ENCODE peak calls at places on chromosomes 7 and 10, in nine cellular contexts. One of them, this sample, is unnamed.

GRCh38 chr10:47026301-47027107 is 115.3 kb downstream of the PTPN20 start:
- DNase-seq in MCF 10A: no peak
- DNase-seq in GM03348: no peak
- DNase-seq in effector memory CD8-positive, alpha-beta T cell: no peak
- DNase-seq in fibroblast of the aortic adventitia: no peak
- DNase-seq in stimulated activated CD8-positive, alpha-beta memory T cell treated with anti-CD3 and anti-CD28 coated beads, Interleukin-7, amount 100 ng/mL, for 48 hours: no peak
- DNase-seq in substantia nigra: no peak
- DNase-seq in B cell: no peak
- DNase-seq in hepatocyte: no peak
- DNase-seq in this sample: no peak

GRCh38 chr10:44392420-44392819 is 7.5 kb upstream of the CXCL12 start:
- DNase-seq in MCF 10A: no peak
- DNase-seq in GM03348: no peak
- DNase-seq in effector memory CD8-positive, alpha-beta T cell: no peak
- DNase-seq in fibroblast of the aortic adventitia: no peak
- DNase-seq in stimulated activated CD8-positive, alpha-beta memory T cell treated with anti-CD3 and anti-CD28 coated beads, Interleukin-7, amount 100 ng/mL, for 48 hours: no peak
- DNase-seq in substantia nigra: no peak
- DNase-seq in B cell: no peak
- DNase-seq in hepatocyte: no peak
- DNase-seq in this sample: no peak

GRCh38 chr10:125448596-125448995 is 234.4 kb downstream of the TEX36 start:
- DNase-seq in MCF 10A: peak
- DNase-seq in GM03348: peak
- DNase-seq in effector memory CD8-positive, alpha-beta T cell: no peak
- DNase-seq in fibroblast of the aortic adventitia: peak
- DNase-seq in stimulated activated CD8-positive, alpha-beta memory T cell treated with anti-CD3 and anti-CD28 coated beads, Interleukin-7, amount 100 ng/mL, for 48 hours: no peak
- DNase-seq in substantia nigra: no peak
- DNase-seq in B cell: no peak
- DNase-seq in hepatocyte: peak
- DNase-seq in this sample: no peak

GRCh38 chr7:55260171-55260570 is 105.0 kb upstream of the LANCL2 start:
- DNase-seq in MCF 10A: no peak
- DNase-seq in GM03348: no peak
- DNase-seq in effector memory CD8-positive, alpha-beta T cell: no peak
- DNase-seq in fibroblast of the aortic adventitia: no peak
- DNase-seq in stimulated activated CD8-positive, alpha-beta memory T cell treated with anti-CD3 and anti-CD28 coated beads, Interleukin-7, amount 100 ng/mL, for 48 hours: no peak
- DNase-seq in substantia nigra: no peak
- DNase-seq in B cell: no peak
- DNase-seq in hepatocyte: no peak
- DNase-seq in this sample: no peak

GRCh38 chr7:54632696-54633095 is 90.5 kb downstream of the VSTM2A start:
- DNase-seq in MCF 10A: no peak
- DNase-seq in GM03348: no peak
- DNase-seq in effector memory CD8-positive, alpha-beta T cell: no peak
- DNase-seq in fibroblast of the aortic adventitia: no peak
- DNase-seq in stimulated activated CD8-positive, alpha-beta memory T cell treated with anti-CD3 and anti-CD28 coated beads, Interleukin-7, amount 100 ng/mL, for 48 hours: no peak
- DNase-seq in substantia nigra: no peak
- DNase-seq in B cell: no peak
- DNase-seq in hepatocyte: peak
- DNase-seq in this sample: no peak

GRCh38 chr7:46908770-46909169 is 673.1 kb downstream of the TNS3 start:
- DNase-seq in MCF 10A: peak
- DNase-seq in GM03348: peak
- DNase-seq in effector memory CD8-positive, alpha-beta T cell: no peak
- DNase-seq in fibroblast of the aortic adventitia: peak
- DNase-seq in stimulated activated CD8-positive, alpha-beta memory T cell treated with anti-CD3 and anti-CD28 coated beads, Interleukin-7, amount 100 ng/mL, for 48 hours: no peak
- DNase-seq in substantia nigra: no peak
- DNase-seq in B cell: no peak
- DNase-seq in hepatocyte: no peak
- DNase-seq in this sample: no peak

GRCh38 chr7:5283421-5284303 is 919 bp downstream of the SLC29A4 start:
- DNase-seq in MCF 10A: no peak
- DNase-seq in GM03348: no peak
- DNase-seq in effector memory CD8-positive, alpha-beta T cell: no peak
- DNase-seq in fibroblast of the aortic adventitia: no peak
- DNase-seq in stimulated activated CD8-positive, alpha-beta memory T cell treated with anti-CD3 and anti-CD28 coated beads, Interleukin-7, amount 100 ng/mL, for 48 hours: no peak
- DNase-seq in substantia nigra: no peak
- DNase-seq in B cell: no peak
- DNase-seq in hepatocyte: no peak
- DNase-seq in this sample: no peak

GRCh38 chr10:84140036-84140379 is 699 bp downstream of the GHITM start:
- DNase-seq in MCF 10A: peak
- DNase-seq in GM03348: peak
- DNase-seq in effector memory CD8-positive, alpha-beta T cell: no peak
- DNase-seq in fibroblast of the aortic adventitia: peak
- DNase-seq in stimulated activated CD8-positive, alpha-beta memory T cell treated with anti-CD3 and anti-CD28 coated beads, Interleukin-7, amount 100 ng/mL, for 48 hours: no peak
- DNase-seq in substantia nigra: no peak
- DNase-seq in B cell: no peak
- DNase-seq in hepatocyte: peak
- DNase-seq in this sample: no peak

GRCh38 chr10:121536271-121536918 is 61.8 kb downstream of the FGFR2 start:
- DNase-seq in MCF 10A: peak
- DNase-seq in GM03348: no peak
- DNase-seq in effector memory CD8-positive, alpha-beta T cell: no peak
- DNase-seq in fibroblast of the aortic adventitia: no peak
- DNase-seq in stimulated activated CD8-positive, alpha-beta memory T cell treated with anti-CD3 and anti-CD28 coated beads, Interleukin-7, amount 100 ng/mL, for 48 hours: no peak
- DNase-seq in substantia nigra: peak
- DNase-seq in B cell: no peak
- DNase-seq in hepatocyte: no peak
- DNase-seq in this sample: no peak

GRCh38 chr7:9250876-9251275 is 817.5 kb downstream of the NXPH1 start:
- DNase-seq in MCF 10A: no peak
- DNase-seq in GM03348: no peak
- DNase-seq in effector memory CD8-positive, alpha-beta T cell: no peak
- DNase-seq in fibroblast of the aortic adventitia: no peak
- DNase-seq in stimulated activated CD8-positive, alpha-beta memory T cell treated with anti-CD3 and anti-CD28 coated beads, Interleukin-7, amount 100 ng/mL, for 48 hours: no peak
- DNase-seq in substantia nigra: no peak
- DNase-seq in B cell: no peak
- DNase-seq in hepatocyte: no peak
- DNase-seq in this sample: no peak

GRCh38 chr10:31728698-31729224 is 199.9 kb downstream of the ARHGAP12 start:
- DNase-seq in MCF 10A: no peak
- DNase-seq in GM03348: no peak
- DNase-seq in effector memory CD8-positive, alpha-beta T cell: no peak
- DNase-seq in fibroblast of the aortic adventitia: no peak
- DNase-seq in stimulated activated CD8-positive, alpha-beta memory T cell treated with anti-CD3 and anti-CD28 coated beads, Interleukin-7, amount 100 ng/mL, for 48 hours: no peak
- DNase-seq in substantia nigra: no peak
- DNase-seq in B cell: no peak
- DNase-seq in hepatocyte: no peak
- DNase-seq in this sample: no peak

GRCh38 chr10:29141761-29142160 is 147.1 kb upstream of the LYZL1 start:
- DNase-seq in MCF 10A: no peak
- DNase-seq in GM03348: peak
- DNase-seq in effector memory CD8-positive, alpha-beta T cell: no peak
- DNase-seq in fibroblast of the aortic adventitia: peak
- DNase-seq in stimulated activated CD8-positive, alpha-beta memory T cell treated with anti-CD3 and anti-CD28 coated beads, Interleukin-7, amount 100 ng/mL, for 48 hours: no peak
- DNase-seq in substantia nigra: no peak
- DNase-seq in B cell: no peak
- DNase-seq in hepatocyte: no peak
- DNase-seq in this sample: no peak

GRCh38 chr10:44186150-44186549 is 198.7 kb downstream of the CXCL12 start:
- DNase-seq in MCF 10A: peak
- DNase-seq in GM03348: peak
- DNase-seq in effector memory CD8-positive, alpha-beta T cell: no peak
- DNase-seq in fibroblast of the aortic adventitia: peak
- DNase-seq in stimulated activated CD8-positive, alpha-beta memory T cell treated with anti-CD3 and anti-CD28 coated beads, Interleukin-7, amount 100 ng/mL, for 48 hours: no peak
- DNase-seq in substantia nigra: no peak
- DNase-seq in B cell: no peak
- DNase-seq in hepatocyte: no peak
- DNase-seq in this sample: no peak

GRCh38 chr10:59176241-59177030 is at the start of gene PHYHIPL:
- DNase-seq in MCF 10A: no peak
- DNase-seq in GM03348: peak
- DNase-seq in effector memory CD8-positive, alpha-beta T cell: no peak
- DNase-seq in fibroblast of the aortic adventitia: no peak
- DNase-seq in stimulated activated CD8-positive, alpha-beta memory T cell treated with anti-CD3 and anti-CD28 coated beads, Interleukin-7, amount 100 ng/mL, for 48 hours: no peak
- DNase-seq in substantia nigra: peak
- DNase-seq in B cell: no peak
- DNase-seq in hepatocyte: peak
- DNase-seq in this sample: no peak

GRCh38 chr10:97705006-97705670 is 8.4 kb upstream of the MARVELD1 start:
- DNase-seq in MCF 10A: no peak
- DNase-seq in GM03348: no peak
- DNase-seq in effector memory CD8-positive, alpha-beta T cell: no peak
- DNase-seq in fibroblast of the aortic adventitia: no peak
- DNase-seq in stimulated activated CD8-positive, alpha-beta memory T cell treated with anti-CD3 and anti-CD28 coated beads, Interleukin-7, amount 100 ng/mL, for 48 hours: no peak
- DNase-seq in substantia nigra: no peak
- DNase-seq in B cell: no peak
- DNase-seq in hepatocyte: no peak
- DNase-seq in this sample: no peak

GRCh38 chr10:95247200-95247880 is 43.5 kb downstream of the PDLIM1 start:
- DNase-seq in MCF 10A: no peak
- DNase-seq in GM03348: peak
- DNase-seq in effector memory CD8-positive, alpha-beta T cell: no peak
- DNase-seq in fibroblast of the aortic adventitia: peak
- DNase-seq in stimulated activated CD8-positive, alpha-beta memory T cell treated with anti-CD3 and anti-CD28 coated beads, Interleukin-7, amount 100 ng/mL, for 48 hours: no peak
- DNase-seq in substantia nigra: no peak
- DNase-seq in B cell: no peak
- DNase-seq in hepatocyte: no peak
- DNase-seq in this sample: no peak

GRCh38 chr7:103093429-103093828 is 18.5 kb downstream of the ARMC10 start:
- DNase-seq in MCF 10A: peak
- DNase-seq in GM03348: no peak
- DNase-seq in effector memory CD8-positive, alpha-beta T cell: no peak
- DNase-seq in fibroblast of the aortic adventitia: no peak
- DNase-seq in stimulated activated CD8-positive, alpha-beta memory T cell treated with anti-CD3 and anti-CD28 coated beads, Interleukin-7, amount 100 ng/mL, for 48 hours: no peak
- DNase-seq in substantia nigra: no peak
- DNase-seq in B cell: no peak
- DNase-seq in hepatocyte: no peak
- DNase-seq in this sample: no peak

GRCh38 chr10:131001438-131001837 is 310.1 kb downstream of the TCERG1L start:
- DNase-seq in MCF 10A: no peak
- DNase-seq in GM03348: no peak
- DNase-seq in effector memory CD8-positive, alpha-beta T cell: no peak
- DNase-seq in fibroblast of the aortic adventitia: no peak
- DNase-seq in stimulated activated CD8-positive, alpha-beta memory T cell treated with anti-CD3 and anti-CD28 coated beads, Interleukin-7, amount 100 ng/mL, for 48 hours: no peak
- DNase-seq in substantia nigra: no peak
- DNase-seq in B cell: no peak
- DNase-seq in hepatocyte: no peak
- DNase-seq in this sample: no peak

GRCh38 chr10:1054684-1055083 is 1.5 kb upstream of the WDR37 start:
- DNase-seq in MCF 10A: peak
- DNase-seq in GM03348: no peak
- DNase-seq in effector memory CD8-positive, alpha-beta T cell: no peak
- DNase-seq in fibroblast of the aortic adventitia: no peak
- DNase-seq in stimulated activated CD8-positive, alpha-beta memory T cell treated with anti-CD3 and anti-CD28 coated beads, Interleukin-7, amount 100 ng/mL, for 48 hours: no peak
- DNase-seq in substantia nigra: no peak
- DNase-seq in B cell: no peak
- DNase-seq in hepatocyte: no peak
- DNase-seq in this sample: no peak